ENCODE peak calls at places on chromosome 22, in four cellular contexts. M is H1, V is GM12878, N is HepG2. O is an unnamed sample.

GRCh38 chr22:24952837-24953293 is 349 bp downstream of the KIAA1671 start:
- DNase-seq in M (peak), N (peak), V (no peak), O (peak)

GRCh38 chr22:36546092-36546804 is 17.3 kb upstream of the EIF3D start:
- DNase-seq in V (no peak), M (peak), N (peak), O (peak)

GRCh38 chr22:23849009-23850006 is 8.4 kb upstream of the SLC2A11 start:
- DNase-seq in M (peak), N (peak), V (no peak), O (peak)

GRCh38 chr22:39349506-39349966 is 255 bp upstream of the SYNGR1 start:
- DNase-seq in M (peak), V (no peak), N (no peak), O (peak)

GRCh38 chr22:38202437-38203089 is 769 bp downstream of the MAFF start:
- DNase-seq in V (no peak), M (peak), N (peak), O (peak)

GRCh38 chr22:36374603-36375024 is 13.2 kb downstream of the MYH9 start:
- DNase-seq in M (no peak), N (no peak), V (no peak), O (no peak)

GRCh38 chr22:36413022-36413770 is 25.4 kb upstream of the MYH9 start:
- DNase-seq in M (no peak), N (peak), V (no peak), O (no peak)

GRCh38 chr22:33656808-33657628 is 263.3 kb downstream of the LARGE1 start:
- DNase-seq in M (no peak), V (no peak), N (no peak), O (peak)

GRCh38 chr22:38262051-38262795 is 10.6 kb downstream of the TMEM184B start:
- DNase-seq in V (no peak), M (peak), N (peak), O (peak)

GRCh38 chr22:40233886-40234285 is 56.2 kb downstream of the TNRC6B start:
- DNase-seq in V (no peak), N (no peak), M (no peak), O (no peak)

GRCh38 chr22:27219036-27219435 is 561.6 kb downstream of the MIAT start:
- DNase-seq in V (no peak), N (no peak), M (no peak), O (no peak)

GRCh38 chr22:30926706-30927105 is 41.9 kb downstream of the MORC2 start:
- DNase-seq in V (no peak), M (no peak), N (no peak), O (no peak)

GRCh38 chr22:19809741-19810140 is 44.9 kb downstream of the GNB1L start:
- DNase-seq in M (no peak), N (no peak), V (no peak), O (no peak)

GRCh38 chr22:44931077-44931540 is 78.7 kb downstream of the PHF21B start:
- DNase-seq in N (no peak), M (no peak), V (no peak), O (peak)

GRCh38 chr22:32199341-32199740 is 5.5 kb downstream of the RFPL2 start:
- DNase-seq in M (peak), V (no peak), N (no peak), O (no peak)

GRCh38 chr22:24101966-24102365 is 79.3 kb upstream of the SUSD2 start:
- DNase-seq in M (no peak), N (no peak), V (no peak), O (no peak)

GRCh38 chr22:30459206-30460052 is 12.4 kb downstream of the SEC14L3 start:
- DNase-seq in M (peak), V (no peak), N (peak), O (no peak)

GRCh38 chr22:17587631-17588030 is 24.3 kb downstream of the SLC25A18 start:
- DNase-seq in M (no peak), V (no peak), N (no peak), O (no peak)

GRCh38 chr22:37314315-37315046 is 32.2 kb downstream of the CYTH4 start:
- DNase-seq in V (no peak), N (no peak), M (no peak), O (no peak)

GRCh38 chr22:23529166-23530103 is 50.7 kb downstream of the IGLL1 start:
- DNase-seq in M (no peak), N (no peak), V (no peak), O (no peak)

GRCh38 chr22:17633217-17633997 is 4.9 kb upstream of the ATP6V1E1 start:
- DNase-seq in M (no peak), N (peak), V (no peak), O (no peak)

GRCh38 chr22:24391836-24392217 is 35.6 kb upstream of the ADORA2A start:
- DNase-seq in V (no peak), N (no peak), M (no peak), O (peak)

GRCh38 chr22:36870250-36870649 is 9.4 kb downstream of the NCF4 start:
- DNase-seq in V (no peak), M (no peak), N (no peak), O (peak)

GRCh38 chr22:37472418-37473006 is 13.7 kb downstream of the MFNG start:
- DNase-seq in N (peak), V (no peak), M (peak), O (peak)

DNA sequence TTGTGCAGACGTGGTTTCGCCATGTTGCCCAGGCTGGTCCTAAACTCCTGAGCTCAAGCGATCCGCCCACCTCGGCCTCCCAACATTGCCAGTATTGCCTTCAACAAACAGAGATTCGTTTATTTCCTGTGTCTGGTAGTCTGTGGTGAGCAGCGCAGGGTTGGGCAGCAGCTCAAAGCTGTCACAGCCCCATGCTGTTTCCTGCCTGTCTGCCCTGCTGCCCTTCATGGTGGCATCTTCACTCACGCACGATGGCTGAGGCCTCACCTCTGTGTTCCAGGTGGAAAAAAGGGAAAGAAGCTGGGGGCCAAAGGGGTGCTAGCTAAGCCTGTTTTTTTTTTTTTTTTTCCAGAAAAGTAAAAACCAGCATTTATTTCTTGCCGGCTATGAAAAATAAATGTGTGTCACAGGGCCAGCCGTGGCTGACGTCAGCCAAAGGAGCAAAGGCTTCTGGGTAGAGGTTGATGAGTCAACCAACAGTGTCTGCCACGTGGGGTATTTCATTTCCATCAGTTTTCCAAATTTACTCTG is 28.8 kb downstream of the TBC1D22A start:
- DNase-seq in M (no peak), V (no peak), N (no peak), O (no peak)
- TF ChIP-seq TCF12 in M (no peak), V (no peak), N (no peak), O (no peak)

DNA sequence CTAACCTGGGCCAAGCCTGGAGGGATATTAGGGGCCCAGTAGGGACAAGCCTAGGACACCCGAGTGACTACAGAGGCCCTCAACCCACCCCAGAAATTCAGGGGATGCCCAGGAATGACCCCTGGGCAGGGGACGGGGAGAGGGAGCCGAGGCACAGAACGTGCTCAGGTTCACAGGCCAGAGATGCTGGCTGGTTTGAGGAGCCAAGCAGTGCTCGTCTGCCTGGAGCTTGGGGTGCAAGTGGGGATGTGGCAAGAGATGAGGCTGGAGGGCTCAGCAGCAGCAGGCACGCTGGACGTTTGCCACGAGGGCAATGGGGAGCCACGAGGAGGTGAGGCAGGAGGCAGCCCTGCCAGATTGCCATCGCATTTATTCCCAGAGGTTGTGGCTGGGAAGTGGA is 34.0 kb upstream of the EMID1 start:
- DNase-seq in M (no peak), V (no peak), N (no peak), O (no peak)
- TF ChIP-seq TCF12 in M (no peak), V (no peak), N (no peak), O (no peak)

GRCh38 chr22:29315286-29316195 is at the start of gene RASL10A:
- DNase-seq in V (no peak), M (peak), N (no peak), O (peak)
- TF ChIP-seq TCF12 in V (no peak), M (no peak), N (no peak), O (no peak)

DNA sequence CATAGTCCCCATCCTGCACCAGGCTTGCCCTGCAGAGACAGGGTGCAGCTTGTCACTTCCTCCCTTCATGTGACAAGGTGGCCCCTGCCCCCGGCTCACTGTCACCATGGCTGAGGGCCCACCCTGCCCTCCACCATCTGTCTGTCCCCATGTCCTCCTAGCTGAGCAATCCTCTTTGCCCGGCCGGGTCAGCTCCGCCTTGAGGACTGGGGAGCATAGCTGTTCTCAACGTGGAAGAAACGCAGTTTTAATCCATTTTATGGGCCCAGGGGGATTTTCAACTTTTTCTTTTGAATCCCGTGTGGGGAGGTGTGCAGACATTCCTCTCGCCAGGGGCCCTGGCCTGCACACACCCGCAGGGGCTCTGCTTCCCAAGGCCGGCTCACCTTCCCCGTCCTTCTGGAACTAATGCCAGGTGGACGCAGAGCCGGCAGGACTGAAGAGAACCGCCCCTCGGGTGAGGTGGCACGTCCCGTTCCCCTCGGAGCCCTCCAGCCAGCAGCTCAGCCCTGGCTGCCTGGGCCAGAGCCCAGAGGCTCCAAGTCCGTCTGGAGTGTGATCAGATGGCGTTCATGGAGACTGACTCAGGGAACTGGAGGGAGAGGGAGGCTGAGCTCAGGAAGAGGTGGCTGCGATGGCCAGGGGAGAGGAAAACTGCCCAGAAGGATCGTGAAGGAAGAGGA is 1108.7 kb downstream of the BRD1 start:
- DNase-seq in N (no peak), V (no peak), M (no peak), O (no peak)
- TF ChIP-seq TCF12 in N (no peak), V (no peak), M (no peak), O (no peak)